ENCODE peak calls at places on chromosomes 16 and 17, in six cellular contexts. One of them, this sample, is unnamed.

GRCh38 chr16:7689234-7689633 is 356.6 kb downstream of the RBFOX1 start:
- DNase-seq in tibial artery: no peak
- DNase-seq in mucosa of descending colon: no peak
- DNase-seq in thoracic aorta: no peak
- DNase-seq in lower lobe of right lung: no peak
- DNase-seq in mammary epithelial cell: no peak
- DNase-seq in this sample: no peak

GRCh38 chr17:42891539-42892152 is 9.0 kb upstream of the G6PC1 start:
- DNase-seq in mucosa of descending colon: peak
- DNase-seq in lower lobe of right lung: no peak
- DNase-seq in mammary epithelial cell: no peak
- DNase-seq in tibial artery: peak
- DNase-seq in thoracic aorta: no peak
- DNase-seq in this sample: no peak

GRCh38 chr17:68600123-68600880 is 865 bp downstream of the FAM20A start:
- DNase-seq in thoracic aorta: no peak
- DNase-seq in lower lobe of right lung: peak
- DNase-seq in mucosa of descending colon: peak
- DNase-seq in mammary epithelial cell: peak
- DNase-seq in tibial artery: no peak
- DNase-seq in this sample: no peak

GRCh38 chr17:78416311-78416711 is 37.9 kb downstream of the PGS1 start:
- DNase-seq in thoracic aorta: no peak
- DNase-seq in tibial artery: no peak
- DNase-seq in mucosa of descending colon: peak
- DNase-seq in lower lobe of right lung: no peak
- DNase-seq in mammary epithelial cell: no peak
- DNase-seq in this sample: no peak

GRCh38 chr17:73594025-73594424 is 50.2 kb downstream of the SDK2 start:
- DNase-seq in mammary epithelial cell: no peak
- DNase-seq in tibial artery: no peak
- DNase-seq in thoracic aorta: no peak
- DNase-seq in mucosa of descending colon: no peak
- DNase-seq in lower lobe of right lung: no peak
- DNase-seq in this sample: no peak

GRCh38 chr17:7634384-7634783 is 4.4 kb downstream of the SHBG start:
- DNase-seq in mammary epithelial cell: no peak
- DNase-seq in tibial artery: no peak
- DNase-seq in lower lobe of right lung: no peak
- DNase-seq in mucosa of descending colon: peak
- DNase-seq in thoracic aorta: no peak
- DNase-seq in this sample: no peak

GRCh38 chr16:11257131-11257938 is 1.3 kb upstream of the SOCS1 start:
- DNase-seq in thoracic aorta: no peak
- DNase-seq in lower lobe of right lung: peak
- DNase-seq in mucosa of descending colon: peak
- DNase-seq in tibial artery: peak
- DNase-seq in mammary epithelial cell: peak
- DNase-seq in this sample: peak

GRCh38 chr16:15034266-15035162 is 21.4 kb downstream of the NTAN1 start:
- DNase-seq in mucosa of descending colon: no peak
- DNase-seq in lower lobe of right lung: no peak
- DNase-seq in mammary epithelial cell: no peak
- DNase-seq in tibial artery: no peak
- DNase-seq in thoracic aorta: no peak
- DNase-seq in this sample: no peak

GRCh38 chr16:54159490-54160080 is 127.0 kb downstream of the IRX3 start:
- DNase-seq in tibial artery: no peak
- DNase-seq in lower lobe of right lung: no peak
- DNase-seq in mucosa of descending colon: no peak
- DNase-seq in thoracic aorta: no peak
- DNase-seq in mammary epithelial cell: no peak
- DNase-seq in this sample: no peak

GRCh38 chr17:8995711-8996110 is 25.6 kb upstream of the NTN1 start:
- DNase-seq in thoracic aorta: no peak
- DNase-seq in mucosa of descending colon: no peak
- DNase-seq in lower lobe of right lung: no peak
- DNase-seq in mammary epithelial cell: no peak
- DNase-seq in tibial artery: no peak
- DNase-seq in this sample: no peak

GRCh38 chr16:22077700-22078313 is 14.5 kb upstream of the VWA3A start:
- DNase-seq in mammary epithelial cell: peak
- DNase-seq in tibial artery: peak
- DNase-seq in thoracic aorta: no peak
- DNase-seq in lower lobe of right lung: no peak
- DNase-seq in mucosa of descending colon: peak
- DNase-seq in this sample: no peak

GRCh38 chr17:867896-868489 is 85.8 kb downstream of the MRM3 start:
- DNase-seq in mammary epithelial cell: no peak
- DNase-seq in tibial artery: no peak
- DNase-seq in lower lobe of right lung: no peak
- DNase-seq in mucosa of descending colon: no peak
- DNase-seq in thoracic aorta: no peak
- DNase-seq in this sample: peak

GRCh38 chr16:11405331-11406176 is 60.3 kb downstream of the RMI2 start:
- DNase-seq in mammary epithelial cell: no peak
- DNase-seq in mucosa of descending colon: peak
- DNase-seq in thoracic aorta: no peak
- DNase-seq in lower lobe of right lung: no peak
- DNase-seq in tibial artery: no peak
- DNase-seq in this sample: no peak

GRCh38 chr16:19113577-19114358 is at the start of gene ITPRIPL2:
- DNase-seq in tibial artery: peak
- DNase-seq in thoracic aorta: peak
- DNase-seq in mucosa of descending colon: peak
- DNase-seq in lower lobe of right lung: peak
- DNase-seq in mammary epithelial cell: peak
- DNase-seq in this sample: peak

GRCh38 chr17:32769846-32770245 is 107.1 kb downstream of the MYO1D start:
- DNase-seq in tibial artery: no peak
- DNase-seq in lower lobe of right lung: no peak
- DNase-seq in mammary epithelial cell: peak
- DNase-seq in mucosa of descending colon: no peak
- DNase-seq in thoracic aorta: no peak
- DNase-seq in this sample: no peak

GRCh38 chr17:38881600-38882191 is 11.8 kb downstream of the LASP1 start:
- DNase-seq in mucosa of descending colon: no peak
- DNase-seq in mammary epithelial cell: no peak
- DNase-seq in lower lobe of right lung: peak
- DNase-seq in thoracic aorta: no peak
- DNase-seq in tibial artery: peak
- DNase-seq in this sample: no peak
- H3K4me3 ChIP-seq in mucosa of descending colon: no peak
- H3K4me3 ChIP-seq in mammary epithelial cell: no peak
- H3K4me3 ChIP-seq in lower lobe of right lung: no peak
- H3K4me3 ChIP-seq in thoracic aorta: peak
- H3K4me3 ChIP-seq in tibial artery: peak
- H3K4me3 ChIP-seq in this sample: no peak

GRCh38 chr16:85913141-85913601 is 14.2 kb downstream of the IRF8 start:
- DNase-seq in mucosa of descending colon: peak
- DNase-seq in mammary epithelial cell: no peak
- DNase-seq in lower lobe of right lung: no peak
- DNase-seq in thoracic aorta: no peak
- DNase-seq in tibial artery: no peak
- DNase-seq in this sample: no peak
- H3K4me3 ChIP-seq in mucosa of descending colon: no peak
- H3K4me3 ChIP-seq in mammary epithelial cell: no peak
- H3K4me3 ChIP-seq in lower lobe of right lung: no peak
- H3K4me3 ChIP-seq in thoracic aorta: no peak
- H3K4me3 ChIP-seq in tibial artery: no peak
- H3K4me3 ChIP-seq in this sample: no peak

GRCh38 chr16:24132048-24132796 is 123.9 kb upstream of the CACNG3 start:
- DNase-seq in mammary epithelial cell: no peak
- DNase-seq in mucosa of descending colon: no peak
- DNase-seq in thoracic aorta: no peak
- DNase-seq in lower lobe of right lung: no peak
- DNase-seq in tibial artery: no peak
- DNase-seq in this sample: no peak
- H3K4me3 ChIP-seq in mammary epithelial cell: no peak
- H3K4me3 ChIP-seq in mucosa of descending colon: no peak
- H3K4me3 ChIP-seq in thoracic aorta: no peak
- H3K4me3 ChIP-seq in lower lobe of right lung: no peak
- H3K4me3 ChIP-seq in tibial artery: no peak
- H3K4me3 ChIP-seq in this sample: no peak

GRCh38 chr16:17474037-17474436 is 3.3 kb upstream of the XYLT1 start:
- DNase-seq in mammary epithelial cell: no peak
- DNase-seq in mucosa of descending colon: no peak
- DNase-seq in lower lobe of right lung: no peak
- DNase-seq in thoracic aorta: no peak
- DNase-seq in tibial artery: no peak
- DNase-seq in this sample: no peak
- H3K4me3 ChIP-seq in mammary epithelial cell: no peak
- H3K4me3 ChIP-seq in mucosa of descending colon: no peak
- H3K4me3 ChIP-seq in lower lobe of right lung: no peak
- H3K4me3 ChIP-seq in thoracic aorta: peak
- H3K4me3 ChIP-seq in tibial artery: no peak
- H3K4me3 ChIP-seq in this sample: no peak

DNA sequence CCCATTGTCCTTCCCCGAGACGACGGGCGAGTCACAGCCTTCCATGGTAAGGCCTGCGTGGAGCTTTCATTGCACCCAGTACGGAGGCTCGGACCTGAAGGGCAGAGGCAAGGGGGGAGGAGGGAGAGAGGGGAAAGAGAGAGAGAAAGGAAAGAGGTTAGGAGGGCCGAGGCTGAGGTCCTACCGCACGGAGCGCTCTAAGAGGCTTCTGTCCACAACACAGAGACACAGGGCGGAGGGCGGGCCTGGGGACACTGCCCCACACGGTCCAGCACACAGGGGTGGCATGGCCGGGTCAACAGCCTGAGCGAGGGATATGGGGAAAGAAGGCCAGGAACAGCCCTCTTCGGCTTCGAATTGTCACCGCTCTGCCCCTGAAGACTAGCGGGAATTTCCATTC is 87.8 kb downstream of the ZFHX3 start:
- DNase-seq in mammary epithelial cell: no peak
- DNase-seq in tibial artery: peak
- DNase-seq in lower lobe of right lung: no peak
- DNase-seq in thoracic aorta: no peak
- DNase-seq in mucosa of descending colon: no peak
- DNase-seq in this sample: no peak
- H3K4me3 ChIP-seq in mammary epithelial cell: no peak
- H3K4me3 ChIP-seq in tibial artery: no peak
- H3K4me3 ChIP-seq in lower lobe of right lung: no peak
- H3K4me3 ChIP-seq in thoracic aorta: no peak
- H3K4me3 ChIP-seq in mucosa of descending colon: no peak
- H3K4me3 ChIP-seq in this sample: no peak

GRCh38 chr17:63447688-63448005 is 1.5 kb upstream of the CYB561 start:
- DNase-seq in lower lobe of right lung: no peak
- DNase-seq in mammary epithelial cell: no peak
- DNase-seq in mucosa of descending colon: peak
- DNase-seq in tibial artery: no peak
- DNase-seq in thoracic aorta: no peak
- DNase-seq in this sample: no peak
- H3K4me3 ChIP-seq in lower lobe of right lung: peak
- H3K4me3 ChIP-seq in mammary epithelial cell: no peak
- H3K4me3 ChIP-seq in mucosa of descending colon: no peak
- H3K4me3 ChIP-seq in tibial artery: no peak
- H3K4me3 ChIP-seq in thoracic aorta: no peak
- H3K4me3 ChIP-seq in this sample: no peak

GRCh38 chr17:36657390-36657762 is 56.0 kb downstream of the MRM1 start:
- DNase-seq in tibial artery: no peak
- DNase-seq in lower lobe of right lung: no peak
- DNase-seq in mammary epithelial cell: no peak
- DNase-seq in mucosa of descending colon: no peak
- DNase-seq in thoracic aorta: no peak
- DNase-seq in this sample: no peak
- H3K4me3 ChIP-seq in tibial artery: peak
- H3K4me3 ChIP-seq in lower lobe of right lung: peak
- H3K4me3 ChIP-seq in mammary epithelial cell: no peak
- H3K4me3 ChIP-seq in mucosa of descending colon: no peak
- H3K4me3 ChIP-seq in thoracic aorta: peak
- H3K4me3 ChIP-seq in this sample: peak

This sample was measured in epithelial cell of proximal tubule.